ENCODE peak calls at places on chromosomes 11 and 22, in four cellular contexts. One of them, this sample, is unnamed.

GRCh38 chr11:88709567-88709966 is 356.2 kb downstream of the GRM5 start:
- DNase-seq in ascending aorta: no peak
- DNase-seq in thoracic aorta: no peak
- DNase-seq in uterus: no peak
- DNase-seq in this sample: no peak

GRCh38 chr11:19187101-19187500 is 14.7 kb downstream of the CSRP3 start:
- DNase-seq in ascending aorta: no peak
- DNase-seq in thoracic aorta: no peak
- DNase-seq in uterus: no peak
- DNase-seq in this sample: no peak

GRCh38 chr11:11857769-11858168 is 16.0 kb downstream of the USP47 start:
- DNase-seq in ascending aorta: no peak
- DNase-seq in thoracic aorta: no peak
- DNase-seq in uterus: no peak
- DNase-seq in this sample: no peak

GRCh38 chr11:67178878-67179277 is 59.8 kb downstream of the KDM2A start:
- DNase-seq in ascending aorta: no peak
- DNase-seq in thoracic aorta: no peak
- DNase-seq in uterus: no peak
- DNase-seq in this sample: no peak

GRCh38 chr22:42277988-42278776 is 7.7 kb upstream of the TCF20 start:
- DNase-seq in ascending aorta: no peak
- DNase-seq in thoracic aorta: no peak
- DNase-seq in uterus: no peak
- DNase-seq in this sample: no peak

GRCh38 chr22:40004836-40005235 is 10.1 kb downstream of the FAM83F start:
- DNase-seq in ascending aorta: no peak
- DNase-seq in thoracic aorta: no peak
- DNase-seq in uterus: no peak
- DNase-seq in this sample: no peak

GRCh38 chr22:36049678-36049997 is 21.0 kb upstream of the RBFOX2 start:
- DNase-seq in ascending aorta: no peak
- DNase-seq in thoracic aorta: no peak
- DNase-seq in uterus: no peak
- DNase-seq in this sample: no peak

GRCh38 chr11:118958577-118958976 is 2.5 kb downstream of the UPK2 start:
- DNase-seq in ascending aorta: no peak
- DNase-seq in thoracic aorta: no peak
- DNase-seq in uterus: no peak
- DNase-seq in this sample: no peak

GRCh38 chr11:69977951-69978350 is 100.2 kb upstream of the ANO1 start:
- DNase-seq in ascending aorta: no peak
- DNase-seq in thoracic aorta: no peak
- DNase-seq in uterus: no peak
- DNase-seq in this sample: no peak

GRCh38 chr11:18295316-18295715 is 26.6 kb downstream of the HPS5 start:
- DNase-seq in ascending aorta: no peak
- DNase-seq in thoracic aorta: no peak
- DNase-seq in uterus: no peak
- DNase-seq in this sample: no peak

GRCh38 chr11:1297576-1298473 is 11.6 kb downstream of the TOLLIP start:
- DNase-seq in ascending aorta: peak
- DNase-seq in thoracic aorta: no peak
- DNase-seq in uterus: peak
- DNase-seq in this sample: no peak

GRCh38 chr11:76005746-76006145 is 190.7 kb downstream of the UVRAG start:
- DNase-seq in ascending aorta: no peak
- DNase-seq in thoracic aorta: no peak
- DNase-seq in uterus: no peak
- DNase-seq in this sample: no peak

GRCh38 chr11:121091492-121092179 is 9.4 kb upstream of the TECTA start:
- DNase-seq in ascending aorta: no peak
- DNase-seq in thoracic aorta: no peak
- DNase-seq in uterus: no peak
- DNase-seq in this sample: no peak

GRCh38 chr11:46006418-46007070 is 84.1 kb downstream of the LARGE2 start:
- DNase-seq in ascending aorta: no peak
- DNase-seq in thoracic aorta: no peak
- DNase-seq in uterus: peak
- DNase-seq in this sample: peak

GRCh38 chr22:17562906-17563870 is at the start of gene SLC25A18:
- DNase-seq in ascending aorta: no peak
- DNase-seq in thoracic aorta: no peak
- DNase-seq in uterus: peak
- DNase-seq in this sample: no peak

GRCh38 chr11:3036419-3036818 is 20.8 kb downstream of the CARS1 start:
- DNase-seq in ascending aorta: no peak
- DNase-seq in thoracic aorta: no peak
- DNase-seq in uterus: no peak
- DNase-seq in this sample: no peak

GRCh38 chr11:120703358-120704152 is 192.0 kb downstream of the GRIK4 start:
- DNase-seq in ascending aorta: no peak
- DNase-seq in thoracic aorta: no peak
- DNase-seq in uterus: no peak
- DNase-seq in this sample: no peak

GRCh38 chr11:65627202-65627601 is 10.7 kb upstream of the SIPA1 start:
- DNase-seq in ascending aorta: no peak
- DNase-seq in thoracic aorta: no peak
- DNase-seq in uterus: no peak
- DNase-seq in this sample: no peak

GRCh38 chr11:46846510-46846830 is 390 bp upstream of the CKAP5 start:
- DNase-seq in ascending aorta: no peak
- DNase-seq in thoracic aorta: no peak
- DNase-seq in uterus: no peak
- DNase-seq in this sample: no peak

GRCh38 chr11:17014321-17014773 is at the start of gene PLEKHA7:
- DNase-seq in ascending aorta: no peak
- DNase-seq in thoracic aorta: no peak
- DNase-seq in uterus: no peak
- DNase-seq in this sample: no peak

GRCh38 chr11:97502201-97502600 is 1112.4 kb downstream of the JRKL start:
- DNase-seq in ascending aorta: no peak
- DNase-seq in thoracic aorta: no peak
- DNase-seq in uterus: no peak
- DNase-seq in this sample: no peak

GRCh38 chr11:73982595-73982989 is at the start of gene UCP2:
- DNase-seq in ascending aorta: peak
- DNase-seq in thoracic aorta: peak
- DNase-seq in uterus: peak
- DNase-seq in this sample: peak

GRCh38 chr11:2586793-2587131 is 113.0 kb downstream of the KCNQ1OT1 start:
- DNase-seq in ascending aorta: no peak
- DNase-seq in thoracic aorta: no peak
- DNase-seq in uterus: no peak
- DNase-seq in this sample: no peak

GRCh38 chr11:17790453-17790852 is 55.9 kb downstream of the KCNC1 start:
- DNase-seq in ascending aorta: no peak
- DNase-seq in thoracic aorta: no peak
- DNase-seq in uterus: no peak
- DNase-seq in this sample: no peak

GRCh38 chr22:27124336-27125023 is 467.1 kb downstream of the MIAT start:
- DNase-seq in ascending aorta: peak
- DNase-seq in thoracic aorta: no peak
- DNase-seq in uterus: no peak
- DNase-seq in this sample: no peak

GRCh38 chr11:46457659-46458058 is 66.1 kb upstream of the CHRM4 start:
- DNase-seq in ascending aorta: no peak
- DNase-seq in thoracic aorta: no peak
- DNase-seq in uterus: no peak
- DNase-seq in this sample: no peak

GRCh38 chr22:48488611-48489456 is 1338.8 kb downstream of the BRD1 start:
- DNase-seq in ascending aorta: no peak
- DNase-seq in thoracic aorta: no peak
- DNase-seq in uterus: no peak
- DNase-seq in this sample: no peak
- H3K4me3 ChIP-seq in ascending aorta: no peak
- H3K4me3 ChIP-seq in thoracic aorta: no peak
- H3K4me3 ChIP-seq in uterus: no peak
- H3K4me3 ChIP-seq in this sample: no peak

GRCh38 chr11:60844045-60844869 is 2.3 kb downstream of the CCDC86 start:
- DNase-seq in ascending aorta: no peak
- DNase-seq in thoracic aorta: no peak
- DNase-seq in uterus: no peak
- DNase-seq in this sample: no peak
- H3K4me3 ChIP-seq in ascending aorta: no peak
- H3K4me3 ChIP-seq in thoracic aorta: peak
- H3K4me3 ChIP-seq in uterus: no peak
- H3K4me3 ChIP-seq in this sample: no peak

GRCh38 chr11:123062892-123063395 is 1.0 kb upstream of the HSPA8 start:
- DNase-seq in ascending aorta: no peak
- DNase-seq in thoracic aorta: no peak
- DNase-seq in uterus: no peak
- DNase-seq in this sample: no peak

GRCh38 chr11:123062158-123062891 is 389 bp upstream of the HSPA8 start:
- DNase-seq in ascending aorta: peak
- DNase-seq in thoracic aorta: peak
- DNase-seq in uterus: peak
- DNase-seq in this sample: peak

GRCh38 chr11:123063396-123064267 is 1.7 kb upstream of the HSPA8 start:
- DNase-seq in ascending aorta: peak
- DNase-seq in thoracic aorta: no peak
- DNase-seq in uterus: peak
- DNase-seq in this sample: no peak

GRCh38 chr11:123065634-123066033 is 3.7 kb upstream of the HSPA8 start:
- DNase-seq in ascending aorta: no peak
- DNase-seq in thoracic aorta: no peak
- DNase-seq in uterus: no peak
- DNase-seq in this sample: no peak

DNA sequence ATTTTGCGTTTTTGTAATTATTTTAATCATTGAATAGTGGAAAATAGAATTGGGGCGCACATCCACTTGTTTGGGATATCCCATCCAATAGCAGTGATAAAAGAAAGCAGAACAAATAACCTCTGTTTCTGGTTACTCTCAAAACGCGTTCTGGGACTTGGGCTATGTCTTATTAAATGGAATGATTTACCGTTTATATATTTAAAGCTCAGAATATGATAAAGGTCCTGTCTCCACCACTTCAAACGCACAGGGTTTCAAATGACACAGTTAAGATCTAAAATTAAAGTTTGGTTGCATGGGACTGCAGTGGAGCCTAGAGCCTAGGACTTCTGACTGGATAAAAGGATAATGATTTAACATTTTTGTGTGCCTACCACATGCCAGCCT is 2.3 kb upstream of the HSPA8 start:
- DNase-seq in ascending aorta: no peak
- DNase-seq in thoracic aorta: no peak
- DNase-seq in uterus: no peak
- DNase-seq in this sample: no peak
- H3K4me3 ChIP-seq in ascending aorta: peak
- H3K4me3 ChIP-seq in thoracic aorta: peak
- H3K4me3 ChIP-seq in uterus: no peak
- H3K4me3 ChIP-seq in this sample: no peak

DNA sequence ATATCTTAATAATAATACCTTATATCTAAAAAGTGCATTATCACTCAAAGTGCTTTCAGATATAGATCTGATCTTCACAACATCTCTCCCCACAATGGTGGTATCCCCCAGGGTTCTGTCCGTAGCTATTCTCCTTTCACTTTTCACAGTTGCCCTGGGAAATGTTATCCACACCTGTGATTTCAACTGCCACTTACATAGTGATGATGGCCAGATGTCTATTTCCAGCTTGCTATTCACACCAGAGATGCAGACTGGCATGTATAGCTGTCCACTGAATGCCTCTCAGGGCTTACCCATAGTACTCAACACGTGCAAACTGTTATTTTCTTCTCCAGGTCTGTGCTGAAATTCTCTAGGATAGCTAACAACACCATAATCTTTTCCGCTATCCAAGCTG is 724.7 kb downstream of the DLG2 start:
- DNase-seq in ascending aorta: no peak
- DNase-seq in thoracic aorta: no peak
- DNase-seq in uterus: no peak
- DNase-seq in this sample: no peak
- H3K4me3 ChIP-seq in ascending aorta: no peak
- H3K4me3 ChIP-seq in thoracic aorta: no peak
- H3K4me3 ChIP-seq in uterus: no peak
- H3K4me3 ChIP-seq in this sample: no peak

DNA sequence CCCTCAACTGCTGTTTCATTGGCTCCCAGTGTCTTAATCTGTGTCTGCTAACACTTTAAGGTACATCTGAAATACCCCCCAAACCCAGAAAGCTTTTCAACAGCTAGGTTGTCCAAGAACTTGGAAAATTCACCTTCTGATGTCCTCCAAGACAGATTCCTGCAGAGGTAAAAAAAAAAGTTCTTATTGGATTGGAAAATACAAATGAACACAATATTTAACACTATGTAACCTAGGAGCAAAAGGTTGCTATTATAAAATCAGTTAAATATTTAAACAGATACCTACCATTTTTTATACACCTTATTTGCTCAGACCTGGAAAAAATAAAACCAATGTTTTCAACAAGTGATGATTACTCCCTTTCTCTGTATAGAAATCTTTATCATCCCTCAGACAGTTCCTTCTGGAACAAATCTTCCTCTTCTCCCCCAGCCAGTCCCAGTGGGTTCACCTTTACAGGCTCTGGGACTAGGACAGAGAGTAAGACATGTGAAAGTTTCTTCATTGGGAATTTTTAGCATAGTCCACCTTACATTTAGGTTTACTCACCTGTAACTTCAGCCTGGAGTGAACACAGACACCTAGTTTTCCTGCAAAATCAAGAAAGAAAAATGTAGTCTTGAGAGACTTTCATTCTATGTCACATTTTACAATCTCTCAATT is 13.3 kb upstream of the WDR74 start:
- DNase-seq in ascending aorta: no peak
- DNase-seq in thoracic aorta: no peak
- DNase-seq in uterus: no peak
- DNase-seq in this sample: no peak
- H3K4me3 ChIP-seq in ascending aorta: no peak
- H3K4me3 ChIP-seq in thoracic aorta: no peak
- H3K4me3 ChIP-seq in uterus: no peak
- H3K4me3 ChIP-seq in this sample: no peak

GRCh38 chr11:126140106-126140931 is 71.1 kb downstream of the RPUSD4 start:
- DNase-seq in ascending aorta: no peak
- DNase-seq in thoracic aorta: no peak
- DNase-seq in uterus: peak
- DNase-seq in this sample: no peak
- H3K4me3 ChIP-seq in ascending aorta: no peak
- H3K4me3 ChIP-seq in thoracic aorta: peak
- H3K4me3 ChIP-seq in uterus: no peak
- H3K4me3 ChIP-seq in this sample: no peak

GRCh38 chr11:5046226-5046625 is at the start of gene OR52J3:
- DNase-seq in ascending aorta: no peak
- DNase-seq in thoracic aorta: no peak
- DNase-seq in uterus: no peak
- DNase-seq in this sample: no peak

GRCh38 chr11:5042091-5042490 is 4.2 kb upstream of the OR52J3 start:
- DNase-seq in ascending aorta: no peak
- DNase-seq in thoracic aorta: no peak
- DNase-seq in uterus: no peak
- DNase-seq in this sample: no peak

GRCh38 chr11:5046754-5047330 is 516 bp downstream of the OR52J3 start:
- DNase-seq in ascending aorta: no peak
- DNase-seq in thoracic aorta: no peak
- DNase-seq in uterus: no peak
- DNase-seq in this sample: no peak

GRCh38 chr11:5040876-5041275 is 5.5 kb upstream of the OR52J3 start:
- DNase-seq in ascending aorta: no peak
- DNase-seq in thoracic aorta: no peak
- DNase-seq in uterus: no peak
- DNase-seq in this sample: no peak

GRCh38 chr11:5043385-5043784 is 2.9 kb upstream of the OR52J3 start:
- DNase-seq in ascending aorta: no peak
- DNase-seq in thoracic aorta: no peak
- DNase-seq in uterus: no peak
- DNase-seq in this sample: no peak
- H3K4me3 ChIP-seq in ascending aorta: no peak
- H3K4me3 ChIP-seq in thoracic aorta: no peak
- H3K4me3 ChIP-seq in uterus: no peak
- H3K4me3 ChIP-seq in this sample: no peak

This sample was measured in iPS DF 6.9.